ENCODE peak calls at places on chromosomes 3 and 15, in five cellular contexts. O, F, W, S and J are unnamed samples.

GRCh38 chr3:196179380-196180308 is 31.6 kb downstream of the ZDHHC19 start:
- DNase-seq in O (no peak), W (no peak), F (peak; percentile 47), S (peak; percentile 73), J (peak; percentile 84)

GRCh38 chr3:128427175-128427857 is 39.4 kb downstream of the DNAJB8 start:
- DNase-seq in S (peak; percentile 53), W (no peak), O (no peak), F (no peak), J (no peak)

GRCh38 chr3:117409701-117410459 is 700.3 kb downstream of the TUSC7 start:
- DNase-seq in O (no peak), W (no peak), F (no peak), S (no peak), J (no peak)

GRCh38 chr15:100601628-100602063 is 338 bp downstream of the LINS1 start:
- DNase-seq in W (no peak), S (no peak), F (no peak), O (peak; percentile 16), J (no peak)

GRCh38 chr15:60002528-60003218 is 1.4 kb upstream of the FOXB1 start:
- DNase-seq in S (peak; percentile 53), F (no peak), W (no peak), O (no peak), J (peak; percentile 13)

GRCh38 chr3:154775821-154776548 is 304.1 kb upstream of the MME start:
- DNase-seq in O (no peak), W (no peak), F (no peak), S (peak; percentile 63), J (no peak)

GRCh38 chr3:181713673-181714270 is 2.0 kb downstream of the SOX2 start:
- DNase-seq in O (no peak), W (no peak), F (no peak), S (no peak), J (no peak)

GRCh38 chr15:33985287-33985686 is 17.0 kb downstream of the CHRM5 start:
- DNase-seq in W (no peak), F (no peak), S (no peak), O (no peak), J (no peak)

GRCh38 chr3:81393251-81393650 is 368.2 kb downstream of the GBE1 start:
- DNase-seq in O (no peak), S (no peak), F (no peak), W (no peak), J (no peak)

GRCh38 chr15:55017636-55018035 is 179.1 kb downstream of the RSL24D1 start:
- DNase-seq in F (no peak), S (no peak), W (no peak), O (no peak), J (no peak)

GRCh38 chr3:184578822-184579221 is 17.2 kb downstream of the EPHB3 start:
- DNase-seq in W (no peak), F (no peak), O (no peak), S (peak; percentile 65), J (no peak)

GRCh38 chr3:150238043-150238802 is 169.9 kb upstream of the TSC22D2 start:
- DNase-seq in F (no peak), S (no peak), W (no peak), O (no peak), J (no peak)

GRCh38 chr3:113057117-113057516 is 66.3 kb downstream of the GTPBP8 start:
- DNase-seq in O (no peak), S (no peak), F (no peak), W (no peak), J (peak; percentile 39)

GRCh38 chr3:175748087-175748732 is 889.1 kb downstream of the NAALADL2 start:
- DNase-seq in W (no peak), O (no peak), S (no peak), F (no peak), J (no peak)

GRCh38 chr3:71955549-71956373 is 170.8 kb upstream of the PROK2 start:
- DNase-seq in O (peak; percentile 24), W (peak; percentile 79), S (peak; percentile 88), F (peak; percentile 60), J (peak; percentile 41)

GRCh38 chr15:78264304-78265136 is at the start of gene DNAJA4:
- DNase-seq in F (peak; percentile 76), O (no peak), W (peak; percentile 63), S (peak; percentile 74), J (peak; percentile 72)
- TF ChIP-seq CTCF in F (no peak), O (no peak), W (no peak), S (peak; percentile 43), J (peak; percentile 27)

DNA sequence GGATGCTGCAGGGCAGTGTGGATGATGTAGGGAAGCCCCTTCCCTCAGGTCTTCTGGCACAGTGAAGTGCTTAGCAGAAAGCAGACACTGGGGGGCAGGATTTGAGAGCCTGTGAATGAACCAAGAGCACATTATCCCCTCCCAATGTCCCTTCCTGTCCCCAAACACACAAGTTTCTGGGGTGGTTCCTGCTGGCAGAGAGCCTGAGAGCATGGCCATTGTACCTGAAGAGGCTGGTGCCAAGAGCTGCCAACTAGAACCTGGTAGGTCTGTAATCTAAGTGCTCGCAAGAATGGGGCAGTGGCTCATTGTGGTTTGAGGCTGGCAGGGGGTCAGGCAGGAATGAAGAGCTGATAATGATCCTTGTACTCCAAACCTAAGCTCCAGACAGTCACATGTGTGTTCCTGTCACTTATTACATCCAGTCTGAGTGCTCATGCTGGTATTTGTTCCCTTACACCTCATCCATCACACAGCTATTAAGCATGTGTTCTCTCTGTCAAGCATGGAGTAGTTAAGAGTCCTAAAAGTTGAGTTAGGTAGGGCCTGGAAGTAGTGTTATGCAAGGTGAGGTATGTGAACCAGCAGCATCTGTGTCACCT is 6.7 kb upstream of the CCR1 start:
- DNase-seq in S (peak; percentile 84), O (peak; percentile 79), W (no peak), F (no peak), J (no peak)
- TF ChIP-seq CTCF in S (peak; percentile 82), O (peak; percentile 73), W (no peak), F (no peak), J (peak; percentile 31)

GRCh38 chr3:52108302-52109232 is 45.7 kb downstream of the POC1A start:
- DNase-seq in O (no peak), W (no peak), F (peak; percentile 50), S (peak; percentile 61), J (no peak)
- TF ChIP-seq CTCF in O (no peak), W (no peak), F (peak; percentile 36), S (peak; percentile 25), J (no peak)

GRCh38 chr3:101070260-101071121 is 77.3 kb upstream of the ABI3BP start:
- DNase-seq in W (peak; percentile 82), O (peak; percentile 68), F (peak; percentile 56), S (peak; percentile 97), J (peak; percentile 52)
- TF ChIP-seq CTCF in W (peak; percentile 84), O (peak; percentile 96), F (peak; percentile 82), S (peak; percentile 99), J (peak; percentile 66)

GRCh38 chr15:42490743-42491539 is at the start of gene ZNF106:
- DNase-seq in W (peak; percentile 90), F (peak; percentile 87), S (peak; percentile 97), O (peak; percentile 94), J (peak; percentile 94)
- TF ChIP-seq CTCF in W (no peak), F (no peak), S (peak; percentile 51), O (no peak), J (no peak)

DNA sequence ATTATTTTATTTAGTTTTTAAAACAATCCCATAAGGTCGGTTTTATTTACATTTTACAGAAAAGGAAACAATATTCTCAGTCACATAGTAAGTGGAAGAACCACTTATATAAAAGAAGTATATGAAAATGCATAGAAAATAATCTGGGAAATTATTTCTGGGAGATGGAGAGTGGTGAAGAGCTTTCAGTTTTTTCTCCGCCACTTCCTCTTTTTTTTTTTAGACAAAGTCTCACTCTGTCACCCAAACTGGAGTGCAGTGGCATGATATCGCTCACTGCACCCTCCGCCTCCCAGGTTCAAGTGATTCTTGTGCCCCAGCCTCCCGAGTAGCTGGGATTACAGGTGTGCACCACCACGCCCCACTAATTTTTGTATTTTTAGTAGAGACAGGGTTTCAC is 21.2 kb downstream of the RAD51 start:
- DNase-seq in S (no peak), O (no peak), F (no peak), W (no peak), J (no peak)
- TF ChIP-seq CTCF in S (no peak), O (no peak), F (no peak), W (no peak), J (no peak)

GRCh38 chr15:80186066-80186465 is 33.3 kb downstream of the FAH start:
- DNase-seq in W (no peak), F (no peak), S (no peak), O (no peak), J (no peak)

GRCh38 chr15:80182611-80183210 is 29.9 kb downstream of the FAH start:
- DNase-seq in O (no peak), F (no peak), S (no peak), W (no peak), J (no peak)

GRCh38 chr15:80183291-80183690 is 30.5 kb downstream of the FAH start:
- DNase-seq in O (no peak), W (no peak), F (no peak), S (no peak), J (no peak)

GRCh38 chr15:80185152-80185551 is 32.4 kb downstream of the FAH start:
- DNase-seq in O (no peak), F (no peak), W (no peak), S (no peak), J (no peak)

DNA sequence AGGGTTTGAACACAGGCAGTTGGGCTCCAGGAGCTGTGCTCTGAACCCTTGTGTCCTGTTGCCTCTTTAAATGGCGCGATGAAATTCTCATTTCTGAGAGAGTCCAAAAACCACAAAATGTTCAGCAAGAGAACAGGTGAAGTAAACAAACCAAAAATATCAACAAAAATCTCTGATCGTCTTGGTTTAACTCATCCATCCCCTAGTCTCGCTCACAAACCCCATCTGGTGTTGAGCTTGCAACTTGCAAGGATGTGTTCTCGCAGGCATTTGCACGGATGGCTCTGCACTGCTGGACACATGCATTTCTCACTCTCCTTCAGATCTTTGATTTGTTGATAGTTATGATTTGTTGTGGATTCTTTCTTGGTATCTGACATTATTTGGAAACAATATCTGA is 31.1 kb downstream of the FAH start:
- DNase-seq in F (no peak), O (no peak), S (no peak), W (no peak), J (no peak)
- TF ChIP-seq CTCF in F (peak; percentile 12), O (no peak), S (peak; percentile 68), W (no peak), J (no peak)